ENCODE peak calls at places on chromosome X, in ten cellular contexts. One of them, this sample, is unnamed.

GRCh38 chrX:39935414-39936064 is 162.2 kb downstream of the BCOR start:
- DNase-seq in glutamatergic neuron: no peak
- DNase-seq in progenitor cell of endocrine pancreas: no peak
- DNase-seq in activated naive CD8-positive, alpha-beta T cell treated with anti-CD3 and anti-CD28 coated beads, Interleukin-2, amount 50 U/mL, for 24 hours: no peak
- DNase-seq in cerebellum: peak
- DNase-seq in islet precursor cell: peak
- DNase-seq in PC-3: no peak
- DNase-seq in AML-193: no peak
- DNase-seq in GM12865: no peak
- DNase-seq in NCI-H69: peak
- DNase-seq in this sample: no peak

GRCh38 chrX:39967348-39967747 is 130.4 kb downstream of the BCOR start:
- DNase-seq in PC-3: peak
- DNase-seq in cerebellum: no peak
- DNase-seq in islet precursor cell: peak
- DNase-seq in activated naive CD8-positive, alpha-beta T cell treated with anti-CD3 and anti-CD28 coated beads, Interleukin-2, amount 50 U/mL, for 24 hours: no peak
- DNase-seq in NCI-H69: peak
- DNase-seq in AML-193: no peak
- DNase-seq in progenitor cell of endocrine pancreas: no peak
- DNase-seq in glutamatergic neuron: no peak
- DNase-seq in GM12865: no peak
- DNase-seq in this sample: no peak

GRCh38 chrX:50470103-50471031 is at the start of gene DGKK:
- DNase-seq in NCI-H69: peak
- DNase-seq in cerebellum: no peak
- DNase-seq in activated naive CD8-positive, alpha-beta T cell treated with anti-CD3 and anti-CD28 coated beads, Interleukin-2, amount 50 U/mL, for 24 hours: no peak
- DNase-seq in AML-193: no peak
- DNase-seq in islet precursor cell: peak
- DNase-seq in glutamatergic neuron: peak
- DNase-seq in PC-3: no peak
- DNase-seq in progenitor cell of endocrine pancreas: peak
- DNase-seq in GM12865: no peak
- DNase-seq in this sample: no peak

GRCh38 chrX:143994206-143994605 is 110.3 kb downstream of the UBE2NL start:
- DNase-seq in activated naive CD8-positive, alpha-beta T cell treated with anti-CD3 and anti-CD28 coated beads, Interleukin-2, amount 50 U/mL, for 24 hours: no peak
- DNase-seq in AML-193: no peak
- DNase-seq in PC-3: peak
- DNase-seq in GM12865: no peak
- DNase-seq in islet precursor cell: no peak
- DNase-seq in cerebellum: no peak
- DNase-seq in glutamatergic neuron: no peak
- DNase-seq in progenitor cell of endocrine pancreas: no peak
- DNase-seq in NCI-H69: no peak
- DNase-seq in this sample: no peak

GRCh38 chrX:100447563-100448397 is 37.7 kb upstream of the PCDH19 start:
- DNase-seq in NCI-H69: peak
- DNase-seq in activated naive CD8-positive, alpha-beta T cell treated with anti-CD3 and anti-CD28 coated beads, Interleukin-2, amount 50 U/mL, for 24 hours: peak
- DNase-seq in PC-3: peak
- DNase-seq in progenitor cell of endocrine pancreas: peak
- DNase-seq in islet precursor cell: peak
- DNase-seq in glutamatergic neuron: peak
- DNase-seq in GM12865: no peak
- DNase-seq in AML-193: peak
- DNase-seq in cerebellum: no peak
- DNase-seq in this sample: peak

GRCh38 chrX:47146121-47146935 is 1.3 kb downstream of the RBM10 start:
- DNase-seq in progenitor cell of endocrine pancreas: no peak
- DNase-seq in activated naive CD8-positive, alpha-beta T cell treated with anti-CD3 and anti-CD28 coated beads, Interleukin-2, amount 50 U/mL, for 24 hours: no peak
- DNase-seq in glutamatergic neuron: no peak
- DNase-seq in NCI-H69: peak
- DNase-seq in islet precursor cell: no peak
- DNase-seq in cerebellum: no peak
- DNase-seq in GM12865: no peak
- DNase-seq in AML-193: no peak
- DNase-seq in PC-3: no peak
- DNase-seq in this sample: no peak

GRCh38 chrX:113305496-113305895 is 464.9 kb upstream of the AMOT start:
- DNase-seq in islet precursor cell: no peak
- DNase-seq in GM12865: no peak
- DNase-seq in glutamatergic neuron: no peak
- DNase-seq in NCI-H69: no peak
- DNase-seq in PC-3: peak
- DNase-seq in progenitor cell of endocrine pancreas: no peak
- DNase-seq in activated naive CD8-positive, alpha-beta T cell treated with anti-CD3 and anti-CD28 coated beads, Interleukin-2, amount 50 U/mL, for 24 hours: no peak
- DNase-seq in cerebellum: no peak
- DNase-seq in AML-193: no peak
- DNase-seq in this sample: no peak

GRCh38 chrX:20421697-20422096 is 155.0 kb upstream of the RPS6KA3 start:
- DNase-seq in cerebellum: no peak
- DNase-seq in activated naive CD8-positive, alpha-beta T cell treated with anti-CD3 and anti-CD28 coated beads, Interleukin-2, amount 50 U/mL, for 24 hours: no peak
- DNase-seq in PC-3: no peak
- DNase-seq in islet precursor cell: no peak
- DNase-seq in GM12865: no peak
- DNase-seq in progenitor cell of endocrine pancreas: no peak
- DNase-seq in glutamatergic neuron: no peak
- DNase-seq in NCI-H69: no peak
- DNase-seq in AML-193: no peak
- DNase-seq in this sample: no peak

GRCh38 chrX:119190251-119190651 is 45.8 kb upstream of the PGRMC1 start:
- DNase-seq in PC-3: no peak
- DNase-seq in cerebellum: peak
- DNase-seq in progenitor cell of endocrine pancreas: no peak
- DNase-seq in AML-193: no peak
- DNase-seq in NCI-H69: no peak
- DNase-seq in GM12865: no peak
- DNase-seq in islet precursor cell: no peak
- DNase-seq in activated naive CD8-positive, alpha-beta T cell treated with anti-CD3 and anti-CD28 coated beads, Interleukin-2, amount 50 U/mL, for 24 hours: no peak
- DNase-seq in glutamatergic neuron: no peak
- DNase-seq in this sample: no peak

GRCh38 chrX:74431807-74432206 is 10.5 kb downstream of the SLC16A2 start:
- DNase-seq in cerebellum: no peak
- DNase-seq in AML-193: no peak
- DNase-seq in PC-3: no peak
- DNase-seq in progenitor cell of endocrine pancreas: no peak
- DNase-seq in glutamatergic neuron: no peak
- DNase-seq in activated naive CD8-positive, alpha-beta T cell treated with anti-CD3 and anti-CD28 coated beads, Interleukin-2, amount 50 U/mL, for 24 hours: no peak
- DNase-seq in islet precursor cell: no peak
- DNase-seq in NCI-H69: no peak
- DNase-seq in GM12865: no peak
- DNase-seq in this sample: no peak

GRCh38 chrX:69501433-69501832 is 2.7 kb upstream of the NALF2 start:
- DNase-seq in activated naive CD8-positive, alpha-beta T cell treated with anti-CD3 and anti-CD28 coated beads, Interleukin-2, amount 50 U/mL, for 24 hours: no peak
- DNase-seq in NCI-H69: peak
- DNase-seq in cerebellum: no peak
- DNase-seq in islet precursor cell: no peak
- DNase-seq in PC-3: peak
- DNase-seq in progenitor cell of endocrine pancreas: peak
- DNase-seq in GM12865: peak
- DNase-seq in AML-193: no peak
- DNase-seq in glutamatergic neuron: peak
- DNase-seq in this sample: no peak

GRCh38 chrX:32451954-32452518 is 759.3 kb downstream of the DMD start:
- DNase-seq in cerebellum: no peak
- DNase-seq in glutamatergic neuron: no peak
- DNase-seq in PC-3: no peak
- DNase-seq in AML-193: no peak
- DNase-seq in activated naive CD8-positive, alpha-beta T cell treated with anti-CD3 and anti-CD28 coated beads, Interleukin-2, amount 50 U/mL, for 24 hours: no peak
- DNase-seq in progenitor cell of endocrine pancreas: no peak
- DNase-seq in NCI-H69: no peak
- DNase-seq in GM12865: no peak
- DNase-seq in islet precursor cell: no peak
- DNase-seq in this sample: no peak

GRCh38 chrX:119981286-119982070 is 37.9 kb upstream of the NKAP start:
- DNase-seq in islet precursor cell: peak
- DNase-seq in NCI-H69: peak
- DNase-seq in PC-3: peak
- DNase-seq in GM12865: peak
- DNase-seq in AML-193: peak
- DNase-seq in progenitor cell of endocrine pancreas: no peak
- DNase-seq in activated naive CD8-positive, alpha-beta T cell treated with anti-CD3 and anti-CD28 coated beads, Interleukin-2, amount 50 U/mL, for 24 hours: no peak
- DNase-seq in cerebellum: no peak
- DNase-seq in glutamatergic neuron: peak
- DNase-seq in this sample: no peak

GRCh38 chrX:109812236-109812635 is 79.2 kb upstream of the ACSL4 start:
- DNase-seq in GM12865: no peak
- DNase-seq in glutamatergic neuron: no peak
- DNase-seq in progenitor cell of endocrine pancreas: no peak
- DNase-seq in AML-193: no peak
- DNase-seq in islet precursor cell: no peak
- DNase-seq in activated naive CD8-positive, alpha-beta T cell treated with anti-CD3 and anti-CD28 coated beads, Interleukin-2, amount 50 U/mL, for 24 hours: no peak
- DNase-seq in cerebellum: no peak
- DNase-seq in NCI-H69: no peak
- DNase-seq in PC-3: no peak
- DNase-seq in this sample: no peak

GRCh38 chrX:39716401-39716800 is 381.4 kb downstream of the BCOR start:
- DNase-seq in AML-193: no peak
- DNase-seq in GM12865: no peak
- DNase-seq in progenitor cell of endocrine pancreas: no peak
- DNase-seq in PC-3: no peak
- DNase-seq in glutamatergic neuron: no peak
- DNase-seq in activated naive CD8-positive, alpha-beta T cell treated with anti-CD3 and anti-CD28 coated beads, Interleukin-2, amount 50 U/mL, for 24 hours: no peak
- DNase-seq in NCI-H69: no peak
- DNase-seq in islet precursor cell: no peak
- DNase-seq in cerebellum: no peak
- DNase-seq in this sample: no peak

GRCh38 chrX:47366051-47366722 is 4.2 kb upstream of the ZNF157 start:
- DNase-seq in PC-3: peak
- DNase-seq in NCI-H69: peak
- DNase-seq in progenitor cell of endocrine pancreas: peak
- DNase-seq in cerebellum: peak
- DNase-seq in AML-193: peak
- DNase-seq in islet precursor cell: peak
- DNase-seq in glutamatergic neuron: peak
- DNase-seq in activated naive CD8-positive, alpha-beta T cell treated with anti-CD3 and anti-CD28 coated beads, Interleukin-2, amount 50 U/mL, for 24 hours: peak
- DNase-seq in GM12865: peak
- DNase-seq in this sample: peak

GRCh38 chrX:23937100-23937499 is 29.3 kb downstream of the CXorf58 start:
- DNase-seq in progenitor cell of endocrine pancreas: no peak
- DNase-seq in cerebellum: no peak
- DNase-seq in glutamatergic neuron: no peak
- DNase-seq in AML-193: no peak
- DNase-seq in islet precursor cell: no peak
- DNase-seq in PC-3: no peak
- DNase-seq in activated naive CD8-positive, alpha-beta T cell treated with anti-CD3 and anti-CD28 coated beads, Interleukin-2, amount 50 U/mL, for 24 hours: no peak
- DNase-seq in GM12865: no peak
- DNase-seq in NCI-H69: peak
- DNase-seq in this sample: no peak

GRCh38 chrX:24838624-24839023 is 144.9 kb downstream of the POLA1 start:
- DNase-seq in AML-193: peak
- DNase-seq in progenitor cell of endocrine pancreas: no peak
- DNase-seq in NCI-H69: peak
- DNase-seq in PC-3: peak
- DNase-seq in GM12865: peak
- DNase-seq in activated naive CD8-positive, alpha-beta T cell treated with anti-CD3 and anti-CD28 coated beads, Interleukin-2, amount 50 U/mL, for 24 hours: no peak
- DNase-seq in islet precursor cell: no peak
- DNase-seq in glutamatergic neuron: no peak
- DNase-seq in cerebellum: peak
- DNase-seq in this sample: no peak

GRCh38 chrX:9144643-9145290 is 110.8 kb upstream of the FAM9B start:
- DNase-seq in cerebellum: no peak
- DNase-seq in activated naive CD8-positive, alpha-beta T cell treated with anti-CD3 and anti-CD28 coated beads, Interleukin-2, amount 50 U/mL, for 24 hours: no peak
- DNase-seq in NCI-H69: peak
- DNase-seq in glutamatergic neuron: no peak
- DNase-seq in PC-3: no peak
- DNase-seq in GM12865: no peak
- DNase-seq in progenitor cell of endocrine pancreas: no peak
- DNase-seq in islet precursor cell: no peak
- DNase-seq in AML-193: no peak
- DNase-seq in this sample: no peak

GRCh38 chrX:100289159-100289558 is 120.9 kb downstream of the PCDH19 start:
- DNase-seq in AML-193: no peak
- DNase-seq in progenitor cell of endocrine pancreas: no peak
- DNase-seq in PC-3: no peak
- DNase-seq in islet precursor cell: no peak
- DNase-seq in cerebellum: no peak
- DNase-seq in glutamatergic neuron: no peak
- DNase-seq in NCI-H69: peak
- DNase-seq in activated naive CD8-positive, alpha-beta T cell treated with anti-CD3 and anti-CD28 coated beads, Interleukin-2, amount 50 U/mL, for 24 hours: no peak
- DNase-seq in GM12865: no peak
- DNase-seq in this sample: no peak

GRCh38 chrX:41922694-41923171 is 621 bp downstream of the CASK start:
- DNase-seq in islet precursor cell: peak
- DNase-seq in NCI-H69: peak
- DNase-seq in progenitor cell of endocrine pancreas: peak
- DNase-seq in GM12865: peak
- DNase-seq in AML-193: no peak
- DNase-seq in glutamatergic neuron: peak
- DNase-seq in activated naive CD8-positive, alpha-beta T cell treated with anti-CD3 and anti-CD28 coated beads, Interleukin-2, amount 50 U/mL, for 24 hours: peak
- DNase-seq in PC-3: peak
- DNase-seq in cerebellum: peak
- DNase-seq in this sample: no peak

GRCh38 chrX:101550362-101550761 is at the start of gene ARMCX1:
- DNase-seq in cerebellum: peak
- DNase-seq in GM12865: peak
- DNase-seq in PC-3: no peak
- DNase-seq in islet precursor cell: peak
- DNase-seq in activated naive CD8-positive, alpha-beta T cell treated with anti-CD3 and anti-CD28 coated beads, Interleukin-2, amount 50 U/mL, for 24 hours: peak
- DNase-seq in glutamatergic neuron: peak
- DNase-seq in progenitor cell of endocrine pancreas: no peak
- DNase-seq in AML-193: peak
- DNase-seq in NCI-H69: peak
- DNase-seq in this sample: peak

GRCh38 chrX:121782976-121783375 is 735.6 kb downstream of the GLUD2 start:
- DNase-seq in cerebellum: no peak
- DNase-seq in islet precursor cell: peak
- DNase-seq in progenitor cell of endocrine pancreas: no peak
- DNase-seq in glutamatergic neuron: no peak
- DNase-seq in AML-193: no peak
- DNase-seq in PC-3: no peak
- DNase-seq in GM12865: no peak
- DNase-seq in NCI-H69: no peak
- DNase-seq in activated naive CD8-positive, alpha-beta T cell treated with anti-CD3 and anti-CD28 coated beads, Interleukin-2, amount 50 U/mL, for 24 hours: no peak
- DNase-seq in this sample: no peak

GRCh38 chrX:73913580-73913979 is 350.6 kb downstream of the CHIC1 start:
- DNase-seq in islet precursor cell: no peak
- DNase-seq in GM12865: no peak
- DNase-seq in activated naive CD8-positive, alpha-beta T cell treated with anti-CD3 and anti-CD28 coated beads, Interleukin-2, amount 50 U/mL, for 24 hours: no peak
- DNase-seq in cerebellum: no peak
- DNase-seq in progenitor cell of endocrine pancreas: no peak
- DNase-seq in PC-3: no peak
- DNase-seq in glutamatergic neuron: no peak
- DNase-seq in NCI-H69: no peak
- DNase-seq in AML-193: no peak
- DNase-seq in this sample: no peak

GRCh38 chrX:40444798-40445496 is 135.8 kb upstream of the ATP6AP2 start:
- DNase-seq in islet precursor cell: no peak
- DNase-seq in AML-193: no peak
- DNase-seq in NCI-H69: no peak
- DNase-seq in activated naive CD8-positive, alpha-beta T cell treated with anti-CD3 and anti-CD28 coated beads, Interleukin-2, amount 50 U/mL, for 24 hours: no peak
- DNase-seq in progenitor cell of endocrine pancreas: no peak
- DNase-seq in GM12865: no peak
- DNase-seq in PC-3: peak
- DNase-seq in glutamatergic neuron: no peak
- DNase-seq in cerebellum: no peak
- DNase-seq in this sample: no peak

GRCh38 chrX:150100261-150100660 is 162.0 kb upstream of the EOLA2 start:
- DNase-seq in progenitor cell of endocrine pancreas: no peak
- DNase-seq in glutamatergic neuron: no peak
- DNase-seq in activated naive CD8-positive, alpha-beta T cell treated with anti-CD3 and anti-CD28 coated beads, Interleukin-2, amount 50 U/mL, for 24 hours: no peak
- DNase-seq in GM12865: no peak
- DNase-seq in islet precursor cell: no peak
- DNase-seq in NCI-H69: no peak
- DNase-seq in PC-3: no peak
- DNase-seq in cerebellum: no peak
- DNase-seq in AML-193: no peak
- DNase-seq in this sample: no peak

This sample was measured in ureter.